ENCODE peak calls at places on chromosomes 3 and 15, in seven cellular contexts. One of them, this sample, is unnamed.

GRCh38 chr15:68517285-68517711 is 61.5 kb upstream of the CORO2B start:
- DNase-seq in dorsolateral prefrontal cortex: no peak
- DNase-seq in CD4-positive, alpha-beta memory T cell: no peak
- DNase-seq in ovary: no peak
- DNase-seq in thoracic aorta: no peak
- DNase-seq in kidney: no peak
- DNase-seq in left ventricle myocardium inferior: peak
- DNase-seq in this sample: no peak

GRCh38 chr3:195802261-195802701 is 9.4 kb downstream of the MUC4 start:
- DNase-seq in dorsolateral prefrontal cortex: no peak
- DNase-seq in CD4-positive, alpha-beta memory T cell: no peak
- DNase-seq in left ventricle myocardium inferior: no peak
- DNase-seq in kidney: no peak
- DNase-seq in thoracic aorta: no peak
- DNase-seq in ovary: no peak
- DNase-seq in this sample: peak

GRCh38 chr15:69531302-69532027 is 78.8 kb downstream of the RPLP1 start:
- DNase-seq in left ventricle myocardium inferior: no peak
- DNase-seq in dorsolateral prefrontal cortex: no peak
- DNase-seq in thoracic aorta: no peak
- DNase-seq in ovary: no peak
- DNase-seq in CD4-positive, alpha-beta memory T cell: no peak
- DNase-seq in kidney: no peak
- DNase-seq in this sample: no peak

GRCh38 chr15:79091204-79091867 is 756 bp upstream of the RASGRF1 start:
- DNase-seq in left ventricle myocardium inferior: no peak
- DNase-seq in ovary: no peak
- DNase-seq in dorsolateral prefrontal cortex: peak
- DNase-seq in thoracic aorta: no peak
- DNase-seq in kidney: no peak
- DNase-seq in CD4-positive, alpha-beta memory T cell: no peak
- DNase-seq in this sample: no peak

GRCh38 chr15:71400347-71400746 is 285.1 kb downstream of the THSD4 start:
- DNase-seq in ovary: no peak
- DNase-seq in thoracic aorta: no peak
- DNase-seq in kidney: no peak
- DNase-seq in left ventricle myocardium inferior: no peak
- DNase-seq in dorsolateral prefrontal cortex: no peak
- DNase-seq in CD4-positive, alpha-beta memory T cell: no peak
- DNase-seq in this sample: no peak

GRCh38 chr3:49181351-49181750 is 10.0 kb downstream of the KLHDC8B start:
- DNase-seq in kidney: no peak
- DNase-seq in left ventricle myocardium inferior: no peak
- DNase-seq in CD4-positive, alpha-beta memory T cell: no peak
- DNase-seq in thoracic aorta: no peak
- DNase-seq in ovary: no peak
- DNase-seq in dorsolateral prefrontal cortex: no peak
- DNase-seq in this sample: no peak

GRCh38 chr15:60656491-60657284 is 177.7 kb upstream of the ICE2 start:
- DNase-seq in ovary: no peak
- DNase-seq in left ventricle myocardium inferior: no peak
- DNase-seq in CD4-positive, alpha-beta memory T cell: no peak
- DNase-seq in kidney: no peak
- DNase-seq in thoracic aorta: no peak
- DNase-seq in dorsolateral prefrontal cortex: no peak
- DNase-seq in this sample: no peak

GRCh38 chr3:81958967-81959625 is 197.7 kb upstream of the GBE1 start:
- DNase-seq in thoracic aorta: no peak
- DNase-seq in kidney: no peak
- DNase-seq in CD4-positive, alpha-beta memory T cell: no peak
- DNase-seq in dorsolateral prefrontal cortex: no peak
- DNase-seq in left ventricle myocardium inferior: no peak
- DNase-seq in ovary: no peak
- DNase-seq in this sample: no peak

GRCh38 chr15:41154412-41154811 is 38.3 kb upstream of the INO80 start:
- DNase-seq in dorsolateral prefrontal cortex: no peak
- DNase-seq in thoracic aorta: no peak
- DNase-seq in CD4-positive, alpha-beta memory T cell: no peak
- DNase-seq in left ventricle myocardium inferior: no peak
- DNase-seq in kidney: no peak
- DNase-seq in ovary: no peak
- DNase-seq in this sample: no peak

GRCh38 chr15:75349851-75350588 is 3.2 kb downstream of the NEIL1 start:
- DNase-seq in thoracic aorta: no peak
- DNase-seq in dorsolateral prefrontal cortex: no peak
- DNase-seq in left ventricle myocardium inferior: no peak
- DNase-seq in ovary: peak
- DNase-seq in kidney: peak
- DNase-seq in CD4-positive, alpha-beta memory T cell: peak
- DNase-seq in this sample: peak

GRCh38 chr3:23948761-23949160 is 3.7 kb downstream of the NR1D2 start:
- DNase-seq in ovary: no peak
- DNase-seq in dorsolateral prefrontal cortex: no peak
- DNase-seq in kidney: no peak
- DNase-seq in CD4-positive, alpha-beta memory T cell: no peak
- DNase-seq in thoracic aorta: no peak
- DNase-seq in left ventricle myocardium inferior: no peak
- DNase-seq in this sample: no peak

GRCh38 chr15:68734352-68734751 is 86.3 kb downstream of the ANP32A start:
- DNase-seq in ovary: no peak
- DNase-seq in thoracic aorta: no peak
- DNase-seq in kidney: no peak
- DNase-seq in left ventricle myocardium inferior: no peak
- DNase-seq in CD4-positive, alpha-beta memory T cell: no peak
- DNase-seq in dorsolateral prefrontal cortex: no peak
- DNase-seq in this sample: no peak

GRCh38 chr3:13120928-13121552 is 47.8 kb upstream of the IQSEC1 start:
- DNase-seq in left ventricle myocardium inferior: no peak
- DNase-seq in dorsolateral prefrontal cortex: no peak
- DNase-seq in ovary: no peak
- DNase-seq in thoracic aorta: no peak
- DNase-seq in CD4-positive, alpha-beta memory T cell: no peak
- DNase-seq in kidney: peak
- DNase-seq in this sample: no peak

GRCh38 chr3:131812433-131812832 is 222.4 kb downstream of the CPNE4 start:
- DNase-seq in thoracic aorta: no peak
- DNase-seq in CD4-positive, alpha-beta memory T cell: no peak
- DNase-seq in kidney: no peak
- DNase-seq in dorsolateral prefrontal cortex: no peak
- DNase-seq in ovary: no peak
- DNase-seq in left ventricle myocardium inferior: no peak
- DNase-seq in this sample: no peak

GRCh38 chr15:30033211-30033610 is 49.5 kb upstream of the GOLGA8J start:
- DNase-seq in thoracic aorta: no peak
- DNase-seq in kidney: no peak
- DNase-seq in left ventricle myocardium inferior: no peak
- DNase-seq in CD4-positive, alpha-beta memory T cell: no peak
- DNase-seq in ovary: no peak
- DNase-seq in dorsolateral prefrontal cortex: no peak
- DNase-seq in this sample: no peak

GRCh38 chr3:25350741-25351140 is 77.3 kb upstream of the RARB start:
- DNase-seq in thoracic aorta: no peak
- DNase-seq in ovary: no peak
- DNase-seq in dorsolateral prefrontal cortex: no peak
- DNase-seq in kidney: no peak
- DNase-seq in CD4-positive, alpha-beta memory T cell: no peak
- DNase-seq in left ventricle myocardium inferior: no peak
- DNase-seq in this sample: no peak

GRCh38 chr15:68789041-68789920 is 31.4 kb downstream of the ANP32A start:
- DNase-seq in dorsolateral prefrontal cortex: no peak
- DNase-seq in kidney: no peak
- DNase-seq in thoracic aorta: no peak
- DNase-seq in ovary: no peak
- DNase-seq in left ventricle myocardium inferior: no peak
- DNase-seq in CD4-positive, alpha-beta memory T cell: no peak
- DNase-seq in this sample: no peak

GRCh38 chr15:74042603-74043424 is 39.5 kb downstream of the GOLGA6A start:
- DNase-seq in thoracic aorta: no peak
- DNase-seq in CD4-positive, alpha-beta memory T cell: no peak
- DNase-seq in dorsolateral prefrontal cortex: no peak
- DNase-seq in ovary: no peak
- DNase-seq in left ventricle myocardium inferior: no peak
- DNase-seq in kidney: no peak
- DNase-seq in this sample: no peak

GRCh38 chr15:91952216-91952615 is 98.7 kb downstream of the SLCO3A1 start:
- DNase-seq in CD4-positive, alpha-beta memory T cell: no peak
- DNase-seq in ovary: no peak
- DNase-seq in kidney: no peak
- DNase-seq in dorsolateral prefrontal cortex: no peak
- DNase-seq in thoracic aorta: no peak
- DNase-seq in left ventricle myocardium inferior: no peak
- DNase-seq in this sample: no peak

GRCh38 chr3:8324727-8325126 is 176.9 kb upstream of the LMCD1 start:
- DNase-seq in kidney: no peak
- DNase-seq in left ventricle myocardium inferior: peak
- DNase-seq in ovary: no peak
- DNase-seq in thoracic aorta: no peak
- DNase-seq in CD4-positive, alpha-beta memory T cell: peak
- DNase-seq in dorsolateral prefrontal cortex: peak
- DNase-seq in this sample: peak

DNA sequence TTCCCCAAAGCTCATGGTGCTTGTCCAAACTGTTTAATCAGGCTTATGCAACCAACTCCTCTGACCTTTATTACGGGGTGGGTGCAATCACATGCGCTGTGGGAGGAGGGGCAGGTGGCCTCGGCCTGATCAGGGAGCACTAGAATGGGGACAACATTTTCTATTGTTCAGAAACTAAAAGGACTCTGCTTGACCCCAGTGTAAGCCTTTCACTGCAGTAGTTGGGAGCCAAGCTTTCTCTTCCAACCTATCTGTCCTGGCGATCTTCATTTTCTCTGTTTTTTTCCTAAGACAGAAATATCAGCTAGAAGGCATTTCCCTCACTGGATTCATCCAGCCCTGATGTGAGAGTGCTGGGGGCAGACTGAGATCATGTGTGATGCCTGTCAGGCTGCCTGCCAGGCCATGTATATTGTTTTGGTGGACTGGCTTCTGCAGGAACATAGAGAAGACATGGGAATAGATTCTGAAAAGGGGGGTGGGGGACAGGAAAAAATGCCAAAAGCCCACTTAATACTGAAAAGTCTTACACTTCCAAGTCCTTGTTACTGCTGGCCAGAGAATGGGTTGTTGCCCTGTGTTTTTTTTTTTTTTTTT is 627.0 kb upstream of the TBL1XR1 start:
- DNase-seq in thoracic aorta: no peak
- DNase-seq in left ventricle myocardium inferior: peak
- DNase-seq in kidney: peak
- DNase-seq in dorsolateral prefrontal cortex: peak
- DNase-seq in ovary: peak
- DNase-seq in CD4-positive, alpha-beta memory T cell: no peak
- DNase-seq in this sample: no peak
- H3K27ac ChIP-seq in thoracic aorta: peak
- H3K27ac ChIP-seq in left ventricle myocardium inferior: peak
- H3K27ac ChIP-seq in kidney: peak
- H3K27ac ChIP-seq in dorsolateral prefrontal cortex: peak
- H3K27ac ChIP-seq in ovary: no peak
- H3K27ac ChIP-seq in CD4-positive, alpha-beta memory T cell: no peak
- H3K27ac ChIP-seq in this sample: no peak

GRCh38 chr3:14156843-14157561 is 21.4 kb downstream of the XPC start:
- DNase-seq in ovary: no peak
- DNase-seq in kidney: no peak
- DNase-seq in left ventricle myocardium inferior: no peak
- DNase-seq in dorsolateral prefrontal cortex: no peak
- DNase-seq in CD4-positive, alpha-beta memory T cell: no peak
- DNase-seq in thoracic aorta: no peak
- DNase-seq in this sample: no peak

GRCh38 chr3:14156201-14156600 is 22.2 kb downstream of the XPC start:
- DNase-seq in dorsolateral prefrontal cortex: no peak
- DNase-seq in thoracic aorta: no peak
- DNase-seq in kidney: no peak
- DNase-seq in ovary: no peak
- DNase-seq in left ventricle myocardium inferior: no peak
- DNase-seq in CD4-positive, alpha-beta memory T cell: no peak
- DNase-seq in this sample: no peak

GRCh38 chr3:14159426-14159825 is 19.0 kb downstream of the XPC start:
- DNase-seq in CD4-positive, alpha-beta memory T cell: no peak
- DNase-seq in kidney: no peak
- DNase-seq in ovary: no peak
- DNase-seq in thoracic aorta: no peak
- DNase-seq in left ventricle myocardium inferior: no peak
- DNase-seq in dorsolateral prefrontal cortex: no peak
- DNase-seq in this sample: no peak

GRCh38 chr3:14158370-14158769 is 20.0 kb downstream of the XPC start:
- DNase-seq in left ventricle myocardium inferior: no peak
- DNase-seq in dorsolateral prefrontal cortex: no peak
- DNase-seq in thoracic aorta: no peak
- DNase-seq in kidney: no peak
- DNase-seq in CD4-positive, alpha-beta memory T cell: no peak
- DNase-seq in ovary: no peak
- DNase-seq in this sample: no peak

GRCh38 chr3:14157951-14158350 is 20.4 kb downstream of the XPC start:
- DNase-seq in kidney: no peak
- DNase-seq in ovary: no peak
- DNase-seq in dorsolateral prefrontal cortex: no peak
- DNase-seq in thoracic aorta: no peak
- DNase-seq in CD4-positive, alpha-beta memory T cell: no peak
- DNase-seq in left ventricle myocardium inferior: no peak
- DNase-seq in this sample: no peak
- H3K27ac ChIP-seq in kidney: no peak
- H3K27ac ChIP-seq in ovary: no peak
- H3K27ac ChIP-seq in dorsolateral prefrontal cortex: no peak
- H3K27ac ChIP-seq in thoracic aorta: no peak
- H3K27ac ChIP-seq in CD4-positive, alpha-beta memory T cell: no peak
- H3K27ac ChIP-seq in left ventricle myocardium inferior: no peak
- H3K27ac ChIP-seq in this sample: no peak

DNA sequence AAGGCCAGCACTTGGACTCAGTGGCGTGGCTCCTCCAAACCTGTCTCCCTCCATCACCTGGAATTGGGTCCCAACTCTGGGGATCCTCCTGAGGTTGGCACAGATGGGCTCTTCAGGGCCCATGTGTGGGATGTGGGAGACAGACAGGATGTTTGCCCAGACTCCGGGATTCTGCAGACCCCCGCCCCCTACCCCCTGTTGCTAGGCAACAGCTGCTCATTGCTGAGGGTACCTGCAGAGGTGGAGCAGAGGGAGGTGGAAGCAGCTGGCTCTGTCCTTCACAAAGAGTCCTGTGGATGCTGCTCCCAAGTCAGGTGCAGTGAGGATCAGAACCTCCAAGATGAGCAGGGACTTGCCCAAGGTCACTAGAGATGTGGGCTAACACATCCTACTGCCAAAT is 40.0 kb upstream of the SLC6A1 start:
- DNase-seq in dorsolateral prefrontal cortex: no peak
- DNase-seq in thoracic aorta: no peak
- DNase-seq in ovary: no peak
- DNase-seq in kidney: no peak
- DNase-seq in left ventricle myocardium inferior: no peak
- DNase-seq in CD4-positive, alpha-beta memory T cell: no peak
- DNase-seq in this sample: no peak
- H3K27ac ChIP-seq in dorsolateral prefrontal cortex: peak
- H3K27ac ChIP-seq in thoracic aorta: no peak
- H3K27ac ChIP-seq in ovary: no peak
- H3K27ac ChIP-seq in kidney: no peak
- H3K27ac ChIP-seq in left ventricle myocardium inferior: no peak
- H3K27ac ChIP-seq in CD4-positive, alpha-beta memory T cell: no peak
- H3K27ac ChIP-seq in this sample: no peak

DNA sequence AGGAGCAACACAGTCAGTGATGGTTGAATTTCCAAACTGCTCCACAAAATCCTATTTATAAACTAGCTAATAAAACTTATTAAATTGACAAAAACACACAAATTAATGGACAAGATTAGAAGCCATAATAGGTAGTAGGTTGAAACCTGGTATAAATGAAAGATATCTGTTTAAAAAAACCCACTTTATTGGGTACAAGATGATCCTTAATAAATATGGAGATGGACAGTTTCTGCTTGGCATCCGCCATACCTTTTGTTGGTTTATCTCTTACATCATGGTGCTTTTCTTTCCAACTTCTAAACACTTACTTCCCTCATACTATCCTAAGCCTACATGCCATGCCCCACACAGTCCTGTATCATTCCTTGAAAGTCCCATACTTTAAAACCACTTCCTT is 142.6 kb downstream of the ZPLD1 start:
- DNase-seq in left ventricle myocardium inferior: no peak
- DNase-seq in CD4-positive, alpha-beta memory T cell: no peak
- DNase-seq in ovary: no peak
- DNase-seq in kidney: no peak
- DNase-seq in dorsolateral prefrontal cortex: no peak
- DNase-seq in thoracic aorta: no peak
- DNase-seq in this sample: no peak
- H3K27ac ChIP-seq in left ventricle myocardium inferior: no peak
- H3K27ac ChIP-seq in CD4-positive, alpha-beta memory T cell: no peak
- H3K27ac ChIP-seq in ovary: no peak
- H3K27ac ChIP-seq in kidney: no peak
- H3K27ac ChIP-seq in dorsolateral prefrontal cortex: no peak
- H3K27ac ChIP-seq in thoracic aorta: no peak
- H3K27ac ChIP-seq in this sample: no peak

This sample was measured in DND-41.